ENCODE peak calls at places on chromosomes 3 and 15, in five cellular contexts. One of them, this sample, is unnamed.

GRCh38 chr15:59399465-59400102 is 26.9 kb upstream of the MYO1E start:
- DNase-seq in GM03348: no peak
- DNase-seq in pulmonary artery endothelial cell: no peak
- DNase-seq in NCI-H146: no peak
- DNase-seq in nephron progenitor cell: no peak
- DNase-seq in this sample: no peak

GRCh38 chr15:100726426-100727190 is 124.2 kb downstream of the ASB7 start:
- DNase-seq in pulmonary artery endothelial cell: no peak
- DNase-seq in NCI-H146: no peak
- DNase-seq in nephron progenitor cell: no peak
- DNase-seq in GM03348: peak; percentile 33
- DNase-seq in this sample: no peak

GRCh38 chr3:38349684-38350359 is 3.2 kb downstream of the XYLB start:
- DNase-seq in nephron progenitor cell: no peak
- DNase-seq in GM03348: no peak
- DNase-seq in pulmonary artery endothelial cell: no peak
- DNase-seq in NCI-H146: no peak
- DNase-seq in this sample: peak; percentile 47

GRCh38 chr15:72962054-72962702 is 90.1 kb upstream of the NEO1 start:
- DNase-seq in nephron progenitor cell: no peak
- DNase-seq in NCI-H146: no peak
- DNase-seq in pulmonary artery endothelial cell: no peak
- DNase-seq in GM03348: no peak
- DNase-seq in this sample: no peak

GRCh38 chr15:64667736-64668161 is 107.6 kb downstream of the RBPMS2 start:
- DNase-seq in NCI-H146: no peak
- DNase-seq in GM03348: peak; percentile 19
- DNase-seq in nephron progenitor cell: no peak
- DNase-seq in pulmonary artery endothelial cell: no peak
- DNase-seq in this sample: peak; percentile 51

GRCh38 chr15:23467110-23467600 is 20.1 kb upstream of the GOLGA6L2 start:
- DNase-seq in NCI-H146: peak; percentile 12
- DNase-seq in nephron progenitor cell: no peak
- DNase-seq in pulmonary artery endothelial cell: no peak
- DNase-seq in GM03348: peak; percentile 58
- DNase-seq in this sample: peak; percentile 40

GRCh38 chr15:34582461-34583357 is 742 bp downstream of the GOLGA8B start:
- DNase-seq in GM03348: peak; percentile 77
- DNase-seq in pulmonary artery endothelial cell: no peak
- DNase-seq in nephron progenitor cell: peak; percentile 53
- DNase-seq in NCI-H146: peak; percentile 37
- DNase-seq in this sample: no peak

GRCh38 chr15:64284037-64284436 is 71.9 kb downstream of the CSNK1G1 start:
- DNase-seq in NCI-H146: no peak
- DNase-seq in pulmonary artery endothelial cell: no peak
- DNase-seq in nephron progenitor cell: no peak
- DNase-seq in GM03348: peak; percentile 16
- DNase-seq in this sample: peak; percentile 27

GRCh38 chr3:134799393-134799792 is 4.3 kb downstream of the EPHB1 start:
- DNase-seq in GM03348: peak; percentile 73
- DNase-seq in nephron progenitor cell: no peak
- DNase-seq in pulmonary artery endothelial cell: no peak
- DNase-seq in NCI-H146: no peak
- DNase-seq in this sample: peak; percentile 29

GRCh38 chr3:112681822-112682325 is 40.9 kb upstream of the CCDC80 start:
- DNase-seq in nephron progenitor cell: no peak
- DNase-seq in pulmonary artery endothelial cell: no peak
- DNase-seq in GM03348: peak; percentile 24
- DNase-seq in NCI-H146: no peak
- DNase-seq in this sample: peak; percentile 61

GRCh38 chr3:172107403-172107802 is 68.0 kb downstream of the FNDC3B start:
- DNase-seq in NCI-H146: no peak
- DNase-seq in nephron progenitor cell: no peak
- DNase-seq in GM03348: peak; percentile 24
- DNase-seq in pulmonary artery endothelial cell: no peak
- DNase-seq in this sample: no peak

GRCh38 chr3:169512991-169513390 is 150.5 kb downstream of the MECOM start:
- DNase-seq in nephron progenitor cell: no peak
- DNase-seq in GM03348: no peak
- DNase-seq in NCI-H146: no peak
- DNase-seq in pulmonary artery endothelial cell: no peak
- DNase-seq in this sample: no peak

GRCh38 chr3:4721511-4721911 is 228.4 kb downstream of the ITPR1 start:
- DNase-seq in nephron progenitor cell: no peak
- DNase-seq in GM03348: peak; percentile 77
- DNase-seq in NCI-H146: no peak
- DNase-seq in pulmonary artery endothelial cell: no peak
- DNase-seq in this sample: peak; percentile 94

GRCh38 chr3:55750525-55750924 is 263.4 kb upstream of the WNT5A start:
- DNase-seq in nephron progenitor cell: no peak
- DNase-seq in NCI-H146: no peak
- DNase-seq in pulmonary artery endothelial cell: no peak
- DNase-seq in GM03348: peak; percentile 81
- DNase-seq in this sample: peak; percentile 82

GRCh38 chr3:114649331-114649730 is 355.5 kb downstream of the TIGIT start:
- DNase-seq in NCI-H146: no peak
- DNase-seq in pulmonary artery endothelial cell: no peak
- DNase-seq in GM03348: no peak
- DNase-seq in nephron progenitor cell: no peak
- DNase-seq in this sample: peak; percentile 37

GRCh38 chr15:78944202-78944625 is 632 bp downstream of the CTSH start:
- DNase-seq in GM03348: no peak
- DNase-seq in NCI-H146: peak; percentile 5
- DNase-seq in nephron progenitor cell: no peak
- DNase-seq in pulmonary artery endothelial cell: no peak
- DNase-seq in this sample: no peak

GRCh38 chr3:194045919-194046318 is 90.0 kb upstream of the HES1 start:
- DNase-seq in nephron progenitor cell: no peak
- DNase-seq in NCI-H146: no peak
- DNase-seq in pulmonary artery endothelial cell: no peak
- DNase-seq in GM03348: no peak
- DNase-seq in this sample: no peak

GRCh38 chr3:119294889-119295769 is 946 bp downstream of the ARHGAP31 start:
- DNase-seq in pulmonary artery endothelial cell: no peak
- DNase-seq in NCI-H146: peak; percentile 19
- DNase-seq in GM03348: peak; percentile 53
- DNase-seq in nephron progenitor cell: peak; percentile 43
- DNase-seq in this sample: no peak

GRCh38 chr15:65177901-65178300 is 7.2 kb downstream of the CLPX start:
- DNase-seq in pulmonary artery endothelial cell: no peak
- DNase-seq in nephron progenitor cell: no peak
- DNase-seq in NCI-H146: no peak
- DNase-seq in GM03348: no peak
- DNase-seq in this sample: peak; percentile 20

GRCh38 chr15:52559583-52559982 is 9.2 kb downstream of the ARPP19 start:
- DNase-seq in GM03348: peak; percentile 19
- DNase-seq in NCI-H146: no peak
- DNase-seq in nephron progenitor cell: no peak
- DNase-seq in pulmonary artery endothelial cell: no peak
- DNase-seq in this sample: peak; percentile 19

GRCh38 chr3:125120370-125121122 is 64.7 kb upstream of the HEG1 start:
- DNase-seq in pulmonary artery endothelial cell: no peak
- DNase-seq in GM03348: no peak
- DNase-seq in NCI-H146: peak; percentile 87
- DNase-seq in nephron progenitor cell: peak; percentile 30
- DNase-seq in this sample: no peak

GRCh38 chr3:29763115-29763514 is 482.2 kb downstream of the RBMS3 start:
- DNase-seq in GM03348: peak; percentile 9
- DNase-seq in NCI-H146: no peak
- DNase-seq in nephron progenitor cell: no peak
- DNase-seq in pulmonary artery endothelial cell: no peak
- DNase-seq in this sample: no peak

GRCh38 chr3:185824467-185825378 is at the start of gene IGF2BP2:
- DNase-seq in nephron progenitor cell: peak; percentile 86
- DNase-seq in GM03348: peak; percentile 94
- DNase-seq in pulmonary artery endothelial cell: peak; percentile 54
- DNase-seq in NCI-H146: peak; percentile 66
- DNase-seq in this sample: peak; percentile 80

GRCh38 chr3:174547801-174548200 is 311.3 kb upstream of the NAALADL2 start:
- DNase-seq in NCI-H146: no peak
- DNase-seq in GM03348: peak; percentile 5
- DNase-seq in nephron progenitor cell: no peak
- DNase-seq in pulmonary artery endothelial cell: no peak
- DNase-seq in this sample: no peak

GRCh38 chr3:36729204-36730056 is 34.9 kb downstream of the DCLK3 start:
- DNase-seq in pulmonary artery endothelial cell: peak; percentile 8
- DNase-seq in GM03348: peak; percentile 84
- DNase-seq in NCI-H146: peak; percentile 1
- DNase-seq in nephron progenitor cell: no peak
- DNase-seq in this sample: peak; percentile 62

GRCh38 chr3:126340081-126340511 is 17.1 kb downstream of the KLF15 start:
- DNase-seq in nephron progenitor cell: no peak
- DNase-seq in pulmonary artery endothelial cell: no peak
- DNase-seq in GM03348: peak; percentile 68
- DNase-seq in NCI-H146: no peak
- DNase-seq in this sample: no peak

GRCh38 chr15:43144512-43144911 is 11.1 kb downstream of the TMEM62 start:
- DNase-seq in NCI-H146: no peak
- DNase-seq in GM03348: no peak
- DNase-seq in pulmonary artery endothelial cell: no peak
- DNase-seq in nephron progenitor cell: no peak
- DNase-seq in this sample: no peak

GRCh38 chr3:126676919-126677705 is 22.2 kb upstream of the TXNRD3 start:
- DNase-seq in GM03348: no peak
- DNase-seq in nephron progenitor cell: no peak
- DNase-seq in pulmonary artery endothelial cell: no peak
- DNase-seq in NCI-H146: no peak
- DNase-seq in this sample: peak; percentile 68